ENCODE peak calls at places on chromosomes 11 and 22, in nine cellular contexts. D, X, A, I, G, P, F, Z and H are unnamed samples.

GRCh38 chr11:127350476-127350875 is 349.9 kb upstream of the KIRREL3 start:
- DNase-seq in Z (no peak), G (no peak), F (no peak), P (no peak), I (no peak), A (no peak), D (no peak), X (no peak), H (no peak)

GRCh38 chr22:48224332-48224731 is 1461.9 kb downstream of the TBC1D22A start:
- DNase-seq in F (no peak), G (no peak), A (no peak), P (no peak), D (no peak), I (no peak), Z (no peak), X (peak; percentile 26), H (peak; percentile 82)

GRCh38 chr11:69209936-69210659 is 54.4 kb downstream of the SMIM38 start:
- DNase-seq in I (peak; percentile 82), A (no peak), F (no peak), X (peak; percentile 30), P (no peak), Z (no peak), G (no peak), D (no peak), H (no peak)

GRCh38 chr22:50267591-50268390 is 2.4 kb downstream of the MAPK11 start:
- DNase-seq in I (peak; percentile 62), A (peak; percentile 60), G (peak; percentile 75), Z (peak; percentile 39), D (peak; percentile 72), F (no peak), P (peak; percentile 38), X (peak; percentile 71), H (peak; percentile 43)

GRCh38 chr22:28151241-28151640 is 232.2 kb upstream of the PITPNB start:
- DNase-seq in D (no peak), G (no peak), P (no peak), I (no peak), X (no peak), Z (no peak), A (no peak), F (no peak), H (no peak)

GRCh38 chr11:43664295-43664694 is 16.2 kb upstream of the HSD17B12 start:
- DNase-seq in D (no peak), P (no peak), X (no peak), Z (no peak), A (no peak), F (no peak), I (no peak), G (no peak), H (no peak)

GRCh38 chr11:121321614-121322243 is 29.2 kb downstream of the SC5D start:
- DNase-seq in P (peak; percentile 1), F (no peak), G (no peak), I (no peak), D (no peak), X (peak; percentile 70), A (peak; percentile 15), Z (no peak), H (no peak)

GRCh38 chr11:13101836-13102574 is 92.9 kb downstream of the RASSF10 start:
- DNase-seq in X (no peak), F (peak; percentile 81), G (no peak), I (no peak), D (no peak), A (no peak), Z (no peak), P (no peak), H (no peak)

GRCh38 chr22:31125521-31126117 is 2.9 kb downstream of the INPP5J start:
- DNase-seq in X (no peak), F (no peak), G (no peak), P (no peak), D (no peak), I (no peak), A (no peak), Z (no peak), H (no peak)

GRCh38 chr11:12888525-12889158 is 120.5 kb upstream of the RASSF10 start:
- DNase-seq in I (peak; percentile 76), P (peak; percentile 90), Z (peak; percentile 91), D (peak; percentile 91), F (peak; percentile 95), G (peak; percentile 92), A (peak; percentile 77), X (peak; percentile 92), H (peak; percentile 83)

GRCh38 chr11:33268945-33269567 is 11.9 kb downstream of the HIPK3 start:
- DNase-seq in A (no peak), D (no peak), F (no peak), P (peak; percentile 29), I (no peak), Z (no peak), G (no peak), X (no peak), H (no peak)

GRCh38 chr11:47248664-47249377 is at the start of gene ACP2:
- DNase-seq in X (peak; percentile 95), P (peak; percentile 87), A (peak; percentile 94), D (peak; percentile 93), I (peak; percentile 88), F (peak; percentile 98), G (peak; percentile 89), Z (peak; percentile 81), H (peak; percentile 97)
- TF ChIP-seq CTCF in X (peak; percentile 5), P (peak; percentile 27), A (peak; percentile 35), D (no peak), I (no peak), F (peak; percentile 35), G (no peak), Z (no peak), H (no peak)

DNA sequence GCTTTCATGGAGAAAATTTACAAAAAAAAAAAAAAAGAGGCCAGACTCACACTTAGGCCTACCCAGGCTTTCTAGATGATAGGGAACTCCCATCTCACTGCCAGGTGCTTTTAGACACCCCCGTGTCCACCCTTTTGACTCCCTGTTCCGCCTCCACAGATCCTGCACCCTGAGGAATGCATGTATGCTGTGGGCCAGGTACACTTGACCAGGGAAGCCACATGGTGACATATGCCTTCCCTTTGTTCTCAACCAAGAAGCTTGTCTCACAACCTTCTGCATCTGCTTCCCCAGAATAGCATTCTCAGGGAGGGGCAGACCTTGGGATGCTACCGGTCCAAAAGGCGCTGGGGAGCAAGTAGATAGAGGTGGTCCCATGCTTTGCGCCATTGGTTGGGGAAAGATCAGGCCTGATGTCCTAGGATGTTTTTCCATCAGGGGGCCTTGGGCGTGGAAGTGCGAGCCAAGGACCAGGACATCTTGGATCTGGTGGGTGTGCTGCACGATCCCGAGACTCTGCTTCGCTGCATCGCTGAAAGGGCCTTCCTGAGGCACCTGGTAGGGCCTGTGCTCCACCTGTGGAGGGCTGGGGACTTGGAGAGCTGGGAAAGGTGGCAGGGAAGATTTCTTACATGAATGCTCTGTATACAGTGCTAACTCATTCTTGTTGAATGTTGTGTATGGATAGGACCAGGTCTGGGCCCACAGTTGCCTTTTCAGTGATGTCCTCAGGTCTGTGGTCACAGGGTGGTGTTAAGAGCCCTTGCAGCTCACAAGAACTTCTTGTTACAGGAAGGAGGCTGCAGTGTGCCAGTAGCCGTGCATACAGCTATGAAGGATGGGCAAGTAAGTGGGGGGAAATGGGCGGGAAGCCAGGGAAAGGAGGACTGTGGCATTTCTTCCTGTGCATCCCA is 7.5 kb downstream of the HMBS start:
- DNase-seq in X (no peak), P (no peak), F (no peak), G (no peak), A (no peak), Z (no peak), D (no peak), I (no peak), H (no peak)
- TF ChIP-seq POLR2A in X (no peak), P (no peak), F (no peak), G (no peak), A (peak; percentile 17), Z (no peak), D (no peak), I (no peak), H (no peak)

DNA sequence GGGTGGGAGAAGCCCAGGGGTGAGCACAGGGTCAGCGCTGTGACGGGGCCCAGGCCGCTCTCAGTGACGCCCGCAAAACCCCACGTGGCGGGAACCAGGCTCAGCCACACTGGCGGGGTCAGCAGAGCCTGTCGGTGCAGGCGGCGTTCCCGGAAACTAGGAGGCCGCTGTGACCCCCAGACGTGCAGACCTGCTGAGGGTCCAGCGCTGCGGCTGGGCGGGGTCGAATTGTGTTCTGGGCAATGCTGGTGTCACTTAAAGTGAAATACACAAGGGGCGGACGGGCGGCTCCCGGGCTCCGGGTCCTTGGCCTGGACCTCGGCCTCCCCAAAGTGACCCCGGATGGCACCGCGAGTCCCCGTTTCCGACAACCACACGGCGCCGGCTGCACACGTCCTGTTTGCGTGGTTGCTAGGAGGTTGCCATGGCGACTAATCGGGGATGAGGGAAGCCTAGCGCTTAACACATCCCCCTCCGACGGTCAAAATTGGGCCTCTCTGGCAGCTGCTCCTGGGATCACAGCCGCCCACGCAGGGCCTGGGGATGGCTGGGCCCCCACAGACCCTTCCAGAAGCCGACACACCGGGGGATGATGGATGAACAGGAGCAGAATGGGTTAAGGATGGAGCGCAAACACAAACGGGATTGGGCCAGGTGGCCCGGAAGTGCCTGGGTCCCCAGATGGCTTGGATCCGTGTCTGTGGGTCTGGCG is 81.7 kb upstream of the PRR5 start:
- DNase-seq in P (peak; percentile 50), A (peak; percentile 52), G (peak; percentile 37), D (peak; percentile 55), I (peak; percentile 63), X (peak; percentile 87), F (no peak), Z (no peak), H (peak; percentile 41)
- H3K4me3 ChIP-seq in P (no peak overlapping the region), A (no peak overlapping the region), G (no peak overlapping the region), D (peak overlapping the region; percentile 18), I (no peak overlapping the region), X (peak overlapping the region; percentile 25), F (no peak overlapping the region), Z (no peak overlapping the region), H (no peak overlapping the region)

GRCh38 chr11:17601206-17602075 is 54.4 kb downstream of the OTOG start:
- DNase-seq in A (no peak), Z (no peak), X (no peak), D (peak; percentile 17), P (no peak), G (no peak), F (peak; percentile 92), I (no peak), H (no peak)
- TF ChIP-seq CTCF in A (no peak), Z (no peak), X (no peak), D (no peak), P (no peak), G (no peak), F (no peak), I (no peak), H (no peak)

GRCh38 chr11:114061053-114062049 is 1.8 kb downstream of the ZBTB16 start:
- DNase-seq in G (peak; percentile 59), I (peak; percentile 60), D (peak; percentile 48), X (peak; percentile 64), Z (no peak), P (no peak), A (no peak), F (no peak), H (peak; percentile 90)
- TF ChIP-seq POLR2A in G (peak; percentile 63), I (no peak), D (no peak), X (no peak), Z (peak; percentile 42), P (no peak), A (no peak), F (no peak), H (no peak)

GRCh38 chr11:70381872-70382842 is 16.2 kb upstream of the CTTN start:
- DNase-seq in A (peak; percentile 54), F (no peak), I (no peak), P (peak; percentile 95), Z (no peak), X (no peak), D (no peak), G (no peak), H (no peak)
- H3K4me3 ChIP-seq in A (no peak overlapping the region), F (no peak overlapping the region), I (no peak overlapping the region), P (peak overlapping the region; percentile 2), Z (no peak overlapping the region), X (no peak overlapping the region), D (no peak overlapping the region), G (no peak overlapping the region), H (no peak overlapping the region)

GRCh38 chr11:18321622-18321990 is 334 bp downstream of the HPS5 start:
- DNase-seq in G (no peak), I (no peak), A (no peak), P (no peak), F (no peak), X (no peak), Z (no peak), D (no peak), H (no peak)
- TF ChIP-seq CTCF in G (no peak), I (no peak), A (no peak), P (no peak), F (no peak), X (no peak), Z (no peak), D (no peak), H (no peak)